ENCODE peak calls at places on chromosomes 4 and X, in five cellular contexts. P, I, F, K and G are unnamed samples.
A peak's percentile ranks its signal among the peaks of the same experiment; 100 is the strongest.

GRCh38 chr4:132101526-132101925 is 1047.6 kb upstream of the PCDH10 start:
- DNase-seq in P (no peak), I (no peak), F (no peak), K (no peak), G (no peak)

GRCh38 chr4:76305971-76306881 is at the start of gene STBD1:
- DNase-seq in P (peak; percentile 88), I (no peak), F (peak; percentile 91), K (peak; percentile 82), G (peak; percentile 31)

GRCh38 chr4:67522851-67523671 is 22.2 kb downstream of the CENPC start:
- DNase-seq in P (no peak), I (no peak), F (no peak), K (no peak), G (no peak)

GRCh38 chr4:98745372-98745771 is 87.0 kb upstream of the TSPAN5 start:
- DNase-seq in P (no peak), I (no peak), F (no peak), K (peak; percentile 26), G (no peak)

GRCh38 chr4:112550728-112551127 is 34.7 kb upstream of the NEUROG2 start:
- DNase-seq in P (no peak), I (no peak), F (no peak), K (no peak), G (no peak)

GRCh38 chr4:101458914-101459313 is 111.6 kb upstream of the PPP3CA start:
- DNase-seq in P (no peak), I (no peak), F (no peak), K (no peak), G (no peak)

GRCh38 chrX:27354021-27354420 is 109.1 kb downstream of the PPP4R3C start:
- DNase-seq in P (no peak), I (no peak), F (no peak), K (no peak), G (no peak)

GRCh38 chr4:74133786-74134499 is 24.0 kb upstream of the MTHFD2L start:
- DNase-seq in P (peak; percentile 72), I (peak; percentile 68), F (peak; percentile 83), K (peak; percentile 82), G (peak; percentile 68)

GRCh38 chr4:41141910-41142309 is 72.4 kb downstream of the APBB2 start:
- DNase-seq in P (no peak), I (no peak), F (no peak), K (no peak), G (no peak)

GRCh38 chr4:128468485-128468989 is 180.9 kb upstream of the PGRMC2 start:
- DNase-seq in P (no peak), I (no peak), F (peak; percentile 76), K (peak; percentile 84), G (no peak)

GRCh38 chrX:66110112-66110511 is 53.9 kb upstream of the HEPH start:
- DNase-seq in P (peak; percentile 20), I (peak; percentile 7), F (peak; percentile 9), K (no peak), G (no peak)

GRCh38 chr4:112817933-112818921 is 181.3 kb downstream of the LARP7 start:
- DNase-seq in P (peak; percentile 86), I (no peak), F (peak; percentile 88), K (peak; percentile 60), G (peak; percentile 25)

GRCh38 chr4:160510925-160511324 is 1408.0 kb downstream of the RAPGEF2 start:
- DNase-seq in P (no peak), I (no peak), F (no peak), K (no peak), G (no peak)

GRCh38 chr4:128574706-128575105 is 234.8 kb upstream of the JADE1 start:
- DNase-seq in P (peak; percentile 82), I (peak; percentile 68), F (peak; percentile 86), K (peak; percentile 73), G (peak; percentile 82)

GRCh38 chrX:14363719-14364118 is 165.6 kb upstream of the GLRA2 start:
- DNase-seq in P (no peak), I (no peak), F (peak; percentile 15), K (no peak), G (no peak)

GRCh38 chrX:119672252-119672825 is 20.6 kb downstream of the SEPTIN6 start:
- DNase-seq in P (no peak), I (no peak), F (no peak), K (no peak), G (no peak)

GRCh38 chr4:47462799-47463234 is 685 bp downstream of the COMMD8 start:
- DNase-seq in P (no peak), I (no peak), F (no peak), K (no peak), G (no peak)

DNA sequence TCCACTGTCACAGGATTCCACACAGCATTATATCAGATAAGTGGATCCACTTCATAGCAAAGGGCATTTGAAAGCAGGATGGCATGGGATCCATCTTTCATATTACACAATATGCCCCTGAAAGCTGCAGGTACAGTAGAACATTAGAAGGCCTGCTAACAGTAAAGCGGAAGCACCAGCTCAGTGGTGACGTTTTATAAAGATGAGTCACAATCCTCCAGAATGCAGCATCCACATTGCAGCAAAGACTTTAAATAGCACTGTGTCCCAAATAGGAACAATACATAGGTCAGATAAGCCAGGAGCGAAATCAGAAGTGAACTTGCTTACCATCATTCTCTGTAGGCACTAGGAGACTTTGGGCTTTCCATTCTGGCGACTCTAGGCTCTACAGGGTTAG is 609.5 kb upstream of the FAT1 start:
- DNase-seq in P (no peak), I (no peak), F (no peak), K (no peak), G (no peak)
- H3K27ac ChIP-seq in P (no peak overlapping the region), I (no peak overlapping the region), F (no peak overlapping the region), K (no peak overlapping the region), G (no peak overlapping the region)

DNA sequence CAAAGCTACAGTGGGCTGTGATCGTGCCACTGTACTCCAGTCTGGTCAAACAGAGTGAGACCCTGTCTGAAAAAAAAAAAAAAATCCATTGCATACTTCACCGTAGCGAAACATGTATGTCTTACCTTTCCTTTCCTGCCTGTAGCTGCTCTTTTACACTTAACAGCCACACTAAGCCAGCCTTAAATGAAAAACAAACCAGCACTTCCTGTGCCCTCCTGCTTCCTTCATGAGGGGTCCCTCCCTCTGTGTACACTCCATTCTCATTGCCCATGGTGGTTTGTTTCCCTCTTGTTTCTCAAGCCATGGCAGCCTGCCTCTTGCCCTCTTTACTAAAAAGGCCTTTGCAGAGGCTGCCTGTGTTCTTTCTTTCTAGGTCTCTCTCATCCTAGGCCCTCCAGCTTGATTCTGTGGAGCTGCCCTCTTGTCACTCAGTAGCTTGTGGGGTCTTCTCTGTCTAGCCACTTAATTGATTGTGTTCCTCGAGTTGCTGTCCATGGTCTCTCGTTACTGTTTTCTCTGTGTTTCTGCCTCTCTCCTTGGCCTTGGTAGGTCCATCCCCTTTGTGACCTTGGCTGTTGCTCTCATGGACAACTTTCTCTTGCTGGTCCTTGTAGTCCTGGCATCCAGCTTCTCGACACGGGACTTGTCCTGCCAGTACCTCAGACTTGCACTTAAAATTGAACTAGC is 52.1 kb upstream of the MSANTD1 start:
- DNase-seq in P (no peak), I (no peak), F (no peak), K (no peak), G (no peak)
- H3K4me1 ChIP-seq in P (no peaks in the 10 kb centered on the region), I (peaks cover 40% of the 10 kb centered on the region), F (no peaks in the 10 kb centered on the region), K (no peaks in the 10 kb centered on the region), G (no peaks in the 10 kb centered on the region)

DNA sequence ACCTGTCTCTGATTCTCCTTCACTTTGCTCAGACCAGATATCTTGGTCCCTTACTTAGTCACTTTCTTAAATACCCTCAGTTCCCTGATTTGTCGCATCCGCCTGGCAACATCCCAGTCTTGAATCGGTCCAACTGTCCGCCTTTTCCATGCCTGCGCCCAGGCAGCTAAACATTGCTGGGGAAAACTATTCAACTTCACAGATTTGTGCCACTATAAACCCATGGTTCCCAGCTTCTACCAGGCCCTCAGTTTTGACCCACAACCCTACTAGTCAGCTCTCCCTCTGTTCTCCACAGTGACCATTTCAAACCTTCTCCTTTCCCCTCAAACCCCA is 451 bp upstream of the FGD1 start:
- DNase-seq in P (no peak), I (no peak), F (no peak), K (no peak), G (no peak)
- H3K27ac ChIP-seq in P (no peak overlapping the region), I (no peak overlapping the region), F (peak overlapping the region; percentile 80), K (no peak overlapping the region), G (no peak overlapping the region)

GRCh38 chr4:150123073-150123472 is 44.8 kb downstream of the DCLK2 start:
- DNase-seq in P (no peak), I (no peak), F (no peak), K (no peak), G (no peak)

GRCh38 chr4:150126880-150127236 is 48.6 kb downstream of the DCLK2 start:
- DNase-seq in P (no peak), I (no peak), F (no peak), K (no peak), G (no peak)

GRCh38 chr4:150127757-150128156 is 49.5 kb downstream of the DCLK2 start:
- DNase-seq in P (no peak), I (no peak), F (no peak), K (no peak), G (no peak)

GRCh38 chr4:150126201-150126879 is 48.1 kb downstream of the DCLK2 start:
- DNase-seq in P (no peak), I (no peak), F (no peak), K (no peak), G (no peak)

DNA sequence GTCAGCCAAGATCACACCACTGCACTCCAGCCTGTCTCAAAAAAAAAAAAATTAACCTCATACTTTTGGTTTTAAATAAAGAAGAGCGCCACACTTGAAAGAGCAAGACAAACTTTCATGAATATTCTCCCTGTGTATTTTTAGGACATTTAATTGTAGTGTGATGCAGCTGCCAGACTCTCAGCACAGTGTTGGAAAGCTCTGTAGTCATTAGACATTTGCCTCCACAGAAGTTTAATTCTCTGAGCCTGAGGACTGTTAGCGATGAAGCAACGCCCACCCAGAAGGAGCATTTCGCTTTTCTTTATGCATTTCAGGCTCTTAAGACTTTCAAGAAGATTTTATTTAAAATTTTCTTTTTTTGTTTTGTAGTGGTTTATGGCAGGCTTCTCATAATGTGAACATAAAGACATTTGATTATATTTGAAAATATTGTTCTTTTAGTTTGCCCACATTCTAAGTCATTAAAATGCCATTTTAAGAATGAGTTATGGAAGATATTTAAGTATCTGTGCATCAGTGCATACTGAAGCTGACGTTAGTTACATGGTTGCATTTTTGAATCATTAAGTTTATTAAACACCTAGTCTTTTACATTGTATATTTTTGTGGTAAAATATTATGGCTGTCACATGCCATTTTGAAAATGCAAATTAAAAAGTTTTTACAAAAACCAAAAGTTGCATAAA is 45.9 kb downstream of the DCLK2 start:
- DNase-seq in P (no peak), I (no peak), F (no peak), K (no peak), G (no peak)
- H3K4me1 ChIP-seq in P (no peaks in the 10 kb centered on the region), I (no peaks in the 10 kb centered on the region), F (peaks cover 3% of the 10 kb centered on the region), K (no peaks in the 10 kb centered on the region), G (no peaks in the 10 kb centered on the region)

DNA sequence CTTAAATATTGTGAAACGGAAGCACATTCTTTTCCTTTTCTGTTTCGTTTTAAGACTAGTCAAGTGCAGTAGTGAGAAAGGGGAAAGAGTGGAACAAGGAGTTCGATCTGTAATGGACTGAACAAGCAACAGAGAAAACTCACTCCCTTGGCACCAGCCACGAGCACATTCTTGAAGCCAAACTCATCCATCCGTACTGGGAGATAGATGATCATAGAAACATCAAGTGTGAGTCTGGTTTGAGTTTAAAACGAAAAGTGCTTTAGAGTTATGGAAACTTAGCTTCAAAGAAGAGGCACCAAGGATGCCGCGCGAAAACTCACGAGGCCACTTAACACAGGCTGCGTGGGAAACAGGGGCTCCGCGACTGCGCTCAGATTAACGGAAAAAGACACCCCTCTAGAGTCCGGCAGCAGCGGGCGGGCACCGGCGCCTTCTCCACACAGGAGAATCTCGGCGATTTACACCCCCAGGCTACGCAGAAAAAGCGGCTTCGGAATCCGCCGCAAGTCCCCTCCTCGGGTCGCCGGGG is 676 bp downstream of the FAM53A start:
- DNase-seq in P (peak; percentile 45), I (no peak), F (peak; percentile 51), K (peak; percentile 33), G (no peak)
- H3K27ac ChIP-seq in P (no peak overlapping the region), I (no peak overlapping the region), F (peak overlapping the region; percentile 65), K (peak overlapping the region; percentile 6), G (no peak overlapping the region)